ENCODE peak calls at places on chromosomes 2 and 18, in five cellular contexts. W is HepG2, X is spleen, K is A673, G is heart right ventricle. V is an unnamed sample. For H3K4me1, the result is how much of the 10 kb centered on the place peaks cover.

GRCh38 chr2:42098571-42099430 is 51.0 kb downstream of the PKDCC start:
- DNase-seq in W (no peak), K (no peak), G (no peak), X (peak), V (no peak)

GRCh38 chr2:43199492-43200481 is 26.6 kb downstream of the ZFP36L2 start:
- DNase-seq in G (no peak), X (no peak), K (no peak), W (peak), V (no peak)

GRCh38 chr2:101064868-101065549 is 62.9 kb downstream of the RPL31 start:
- DNase-seq in W (peak), X (no peak), G (no peak), K (no peak), V (no peak)

GRCh38 chr2:168961450-168962229 is 60.5 kb downstream of the G6PC2 start:
- DNase-seq in X (no peak), K (peak), G (no peak), W (peak), V (peak)

GRCh38 chr2:78145395-78145996 is 623.3 kb upstream of the LRRTM4 start:
- DNase-seq in K (no peak), W (no peak), G (no peak), X (no peak), V (no peak)

GRCh38 chr2:97748397-97748796 is 35.0 kb downstream of the ZAP70 start:
- DNase-seq in X (peak), G (peak), W (peak), K (peak), V (no peak)

GRCh38 chr18:76459687-76460350 is 35.2 kb downstream of the ZNF516 start:
- DNase-seq in K (peak), G (no peak), W (no peak), X (no peak), V (peak)

GRCh38 chr2:11257078-11257477 is 87.4 kb downstream of the ROCK2 start:
- DNase-seq in W (no peak), K (no peak), X (no peak), G (no peak), V (no peak)

GRCh38 chr18:32831781-32832180 is 59.0 kb upstream of the KLHL14 start:
- DNase-seq in W (no peak), X (no peak), K (no peak), G (no peak), V (no peak)

GRCh38 chr2:51705418-51705817 is 673.5 kb upstream of the NRXN1 start:
- DNase-seq in X (no peak), G (no peak), W (no peak), K (no peak), V (no peak)

GRCh38 chr2:99857867-99858444 is 284.4 kb downstream of the AFF3 start:
- DNase-seq in G (no peak), X (no peak), W (no peak), K (no peak), V (no peak)

GRCh38 chr2:71583876-71584275 is 130.5 kb downstream of the DYSF start:
- DNase-seq in K (no peak), W (no peak), X (no peak), G (no peak), V (no peak)

GRCh38 chr18:9333441-9334350 is 877 bp upstream of the TWSG1 start:
- DNase-seq in K (no peak), G (peak), W (no peak), X (peak), V (no peak)

GRCh38 chr18:57806891-57807280 is 3.8 kb upstream of the ATP8B1 start:
- DNase-seq in G (no peak), K (peak), X (no peak), W (no peak), V (no peak)

GRCh38 chr2:147937744-147938349 is 82.7 kb downstream of the ORC4 start:
- DNase-seq in W (peak), G (no peak), X (no peak), K (peak), V (no peak)

GRCh38 chr2:118222643-118223486 is 134.6 kb downstream of the INSIG2 start:
- DNase-seq in K (no peak), W (no peak), X (no peak), G (no peak), V (no peak)

GRCh38 chr18:76741346-76741745 is 81.0 kb upstream of the ZNF236 start:
- DNase-seq in X (no peak), W (no peak), G (no peak), K (no peak), V (no peak)

GRCh38 chr2:73877071-73877802 is 15.6 kb upstream of the ACTG2 start:
- DNase-seq in X (no peak), G (no peak), K (no peak), W (no peak), V (no peak)

DNA sequence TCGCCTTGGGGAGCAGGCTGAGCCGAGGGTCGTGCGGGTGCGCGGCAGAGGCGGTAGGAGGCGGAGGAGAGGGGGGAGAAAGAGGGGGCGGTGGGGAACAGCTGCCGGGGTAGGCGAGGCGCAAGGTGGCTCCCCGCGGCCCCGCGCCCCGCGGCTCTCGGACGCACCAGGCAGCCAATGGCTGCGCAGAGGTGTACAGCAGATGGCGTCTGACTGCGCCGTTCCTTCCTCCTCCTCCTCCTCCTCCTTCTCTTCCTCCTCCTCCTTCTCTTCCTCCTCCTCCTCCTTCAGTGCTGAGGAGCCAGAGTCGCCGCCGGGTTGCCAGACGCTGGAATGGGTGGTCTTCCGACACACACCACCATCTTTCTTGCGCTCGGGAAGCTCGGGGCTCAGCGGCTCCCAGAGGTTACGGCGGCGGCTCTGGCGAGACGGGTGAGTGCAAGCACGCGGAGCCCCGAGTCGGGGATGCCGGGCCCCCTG is at the start of gene THSD7B:
- DNase-seq in G (peak), W (no peak), X (no peak), K (no peak), V (no peak)
- TF ChIP-seq CTCF in G (no peak), W (no peak), X (no peak), K (no peak), V (no peak)

DNA sequence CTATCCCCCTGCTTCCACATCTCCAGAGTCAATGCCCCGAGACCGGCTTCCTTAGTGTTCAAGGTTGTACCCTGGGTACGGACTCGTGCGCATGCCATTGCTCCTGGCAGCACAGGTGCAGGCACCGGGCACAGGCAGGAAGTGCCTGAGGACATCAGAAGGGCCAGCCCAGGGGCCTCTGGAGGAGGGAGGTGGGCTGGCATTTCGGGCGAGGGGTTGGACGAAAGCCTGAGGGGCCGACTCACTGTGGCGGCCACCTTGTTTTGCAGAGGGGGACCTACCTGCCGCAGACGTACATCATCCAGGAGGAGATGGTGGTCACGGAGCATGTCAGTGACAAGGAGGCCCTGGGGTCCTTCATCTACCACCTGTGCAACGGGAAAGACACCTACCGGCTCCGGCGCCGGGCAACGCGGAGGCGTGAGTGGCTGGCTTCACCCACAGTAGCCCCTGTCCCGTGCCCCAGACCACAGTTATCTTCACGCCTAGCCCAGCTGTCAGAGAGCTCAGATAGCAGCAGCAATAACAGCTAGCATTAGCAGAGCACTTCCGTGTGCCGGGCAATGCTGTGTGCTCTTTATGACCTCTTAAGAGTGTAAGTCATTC is 12.5 kb downstream of the ITM2C start:
- DNase-seq in W (no peak), X (peak), G (no peak), K (no peak), V (no peak)
- H3K4me1 ChIP-seq in W (under half), X (half or more), G (under half), K (under half), V (under half)

DNA sequence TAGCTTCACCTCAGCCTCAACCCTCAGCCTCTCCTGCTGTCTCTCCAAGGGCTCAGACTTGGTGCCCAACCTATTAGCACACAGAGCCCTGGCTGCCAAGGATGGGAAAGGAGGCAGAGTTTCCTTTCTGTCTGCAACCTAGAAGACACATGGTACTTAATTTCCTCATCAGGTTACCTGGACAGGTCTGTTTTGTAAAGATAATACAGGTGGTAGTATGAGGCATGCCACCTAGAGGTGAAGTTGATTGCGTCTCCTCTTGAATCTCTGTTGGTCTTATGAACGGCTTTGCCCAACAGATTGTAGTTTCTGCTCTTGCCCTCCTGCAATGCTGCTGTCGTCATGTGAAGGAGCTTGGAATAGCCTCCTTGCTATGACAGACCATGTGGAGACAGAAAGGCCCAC is 44.5 kb upstream of the RMND5A start:
- DNase-seq in K (no peak), G (no peak), X (no peak), W (peak), V (no peak)
- H3K4me3 ChIP-seq in K (no peak), G (no peak), X (no peak), W (no peak), V (no peak)

GRCh38 chr2:241064802-241065354 is 37.2 kb downstream of the MTERF4 start:
- DNase-seq in W (no peak), K (no peak), G (no peak), X (no peak), V (peak)

GRCh38 chr2:241064008-241064801 is 37.9 kb downstream of the MTERF4 start:
- DNase-seq in G (peak), X (peak), W (no peak), K (no peak), V (peak)

GRCh38 chr2:241066893-241067341 is 35.2 kb downstream of the MTERF4 start:
- DNase-seq in K (no peak), X (no peak), G (no peak), W (no peak), V (peak)

GRCh38 chr2:241066171-241066892 is 35.8 kb downstream of the MTERF4 start:
- DNase-seq in G (no peak), K (no peak), W (no peak), X (no peak), V (no peak)

DNA sequence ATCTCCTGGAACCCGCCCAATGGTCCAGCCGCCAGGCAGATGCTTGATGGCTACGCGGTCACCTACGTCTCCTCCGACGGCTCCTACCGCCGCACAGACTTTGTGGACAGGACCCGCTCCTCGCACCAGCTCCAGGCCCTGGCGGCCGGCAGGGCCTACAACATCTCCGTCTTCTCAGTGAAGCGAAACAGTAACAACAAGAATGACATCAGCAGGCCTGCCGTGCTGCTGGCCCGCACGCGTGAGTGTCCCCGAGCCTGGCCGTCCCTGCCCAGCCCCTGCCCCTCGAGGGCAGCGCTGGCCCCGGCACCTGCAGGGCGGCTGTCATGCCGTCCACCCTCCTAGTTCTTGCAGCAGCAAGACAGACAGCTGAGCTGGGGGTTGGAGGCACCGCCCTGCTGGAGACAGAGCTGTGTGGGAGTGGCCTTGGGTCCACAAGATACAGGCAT is 36.7 kb downstream of the MTERF4 start:
- DNase-seq in K (no peak), G (no peak), W (no peak), X (no peak), V (peak)
- TF ChIP-seq CTCF in K (no peak), G (no peak), W (no peak), X (no peak), V (no peak)

V was measured in lung.